ENCODE peak calls at places on chromosomes 16 and 17, in six cellular contexts. One of them, this sample, is unnamed.

GRCh38 chr17:67585077-67585602 is 132.6 kb upstream of the NOL11 start:
- DNase-seq in fibroblast of mammary gland: no peak
- DNase-seq in NCI-H146: peak
- DNase-seq in OCI-M1: no peak
- DNase-seq in lung microvascular endothelial cell: no peak
- DNase-seq in stimulated activated CD4-positive, alpha-beta T cell treated with anti-CD3 and anti-CD28 coated beads, Interleukin-4, amount 100 ng/mL, for 24 hours: no peak
- DNase-seq in this sample: no peak

GRCh38 chr16:27203429-27204231 is at the start of gene KDM8:
- DNase-seq in OCI-M1: peak
- DNase-seq in fibroblast of mammary gland: peak
- DNase-seq in lung microvascular endothelial cell: peak
- DNase-seq in stimulated activated CD4-positive, alpha-beta T cell treated with anti-CD3 and anti-CD28 coated beads, Interleukin-4, amount 100 ng/mL, for 24 hours: peak
- DNase-seq in NCI-H146: peak
- DNase-seq in this sample: peak

GRCh38 chr16:87446479-87446878 is 46.3 kb downstream of the ZCCHC14 start:
- DNase-seq in stimulated activated CD4-positive, alpha-beta T cell treated with anti-CD3 and anti-CD28 coated beads, Interleukin-4, amount 100 ng/mL, for 24 hours: no peak
- DNase-seq in NCI-H146: no peak
- DNase-seq in OCI-M1: no peak
- DNase-seq in fibroblast of mammary gland: no peak
- DNase-seq in lung microvascular endothelial cell: no peak
- DNase-seq in this sample: no peak

GRCh38 chr17:6035801-6036394 is 34.3 kb upstream of the WSCD1 start:
- DNase-seq in fibroblast of mammary gland: no peak
- DNase-seq in OCI-M1: no peak
- DNase-seq in lung microvascular endothelial cell: no peak
- DNase-seq in NCI-H146: no peak
- DNase-seq in stimulated activated CD4-positive, alpha-beta T cell treated with anti-CD3 and anti-CD28 coated beads, Interleukin-4, amount 100 ng/mL, for 24 hours: no peak
- DNase-seq in this sample: no peak

GRCh38 chr17:55420776-55421178 is 858 bp downstream of the MMD start:
- DNase-seq in fibroblast of mammary gland: peak
- DNase-seq in stimulated activated CD4-positive, alpha-beta T cell treated with anti-CD3 and anti-CD28 coated beads, Interleukin-4, amount 100 ng/mL, for 24 hours: peak
- DNase-seq in NCI-H146: peak
- DNase-seq in OCI-M1: peak
- DNase-seq in lung microvascular endothelial cell: peak
- DNase-seq in this sample: no peak

GRCh38 chr16:27985981-27986380 is 77.5 kb downstream of the GSG1L start:
- DNase-seq in OCI-M1: no peak
- DNase-seq in NCI-H146: no peak
- DNase-seq in stimulated activated CD4-positive, alpha-beta T cell treated with anti-CD3 and anti-CD28 coated beads, Interleukin-4, amount 100 ng/mL, for 24 hours: no peak
- DNase-seq in fibroblast of mammary gland: no peak
- DNase-seq in lung microvascular endothelial cell: no peak
- DNase-seq in this sample: no peak

GRCh38 chr17:40062347-40063033 is at the start of gene THRA:
- DNase-seq in stimulated activated CD4-positive, alpha-beta T cell treated with anti-CD3 and anti-CD28 coated beads, Interleukin-4, amount 100 ng/mL, for 24 hours: peak
- DNase-seq in OCI-M1: peak
- DNase-seq in fibroblast of mammary gland: no peak
- DNase-seq in NCI-H146: peak
- DNase-seq in lung microvascular endothelial cell: peak
- DNase-seq in this sample: no peak

GRCh38 chr16:73177896-73178295 is 130.0 kb upstream of the ZFHX3 start:
- DNase-seq in NCI-H146: no peak
- DNase-seq in stimulated activated CD4-positive, alpha-beta T cell treated with anti-CD3 and anti-CD28 coated beads, Interleukin-4, amount 100 ng/mL, for 24 hours: no peak
- DNase-seq in OCI-M1: no peak
- DNase-seq in lung microvascular endothelial cell: no peak
- DNase-seq in fibroblast of mammary gland: no peak
- DNase-seq in this sample: no peak

GRCh38 chr16:12798846-12799245 is 4.8 kb downstream of the CPPED1 start:
- DNase-seq in NCI-H146: no peak
- DNase-seq in stimulated activated CD4-positive, alpha-beta T cell treated with anti-CD3 and anti-CD28 coated beads, Interleukin-4, amount 100 ng/mL, for 24 hours: no peak
- DNase-seq in OCI-M1: no peak
- DNase-seq in lung microvascular endothelial cell: no peak
- DNase-seq in fibroblast of mammary gland: no peak
- DNase-seq in this sample: peak

GRCh38 chr17:57010495-57010894 is 32.6 kb downstream of the SCPEP1 start:
- DNase-seq in stimulated activated CD4-positive, alpha-beta T cell treated with anti-CD3 and anti-CD28 coated beads, Interleukin-4, amount 100 ng/mL, for 24 hours: no peak
- DNase-seq in fibroblast of mammary gland: no peak
- DNase-seq in OCI-M1: no peak
- DNase-seq in NCI-H146: no peak
- DNase-seq in lung microvascular endothelial cell: no peak
- DNase-seq in this sample: no peak

GRCh38 chr17:10046786-10047609 is 141.9 kb upstream of the RCVRN start:
- DNase-seq in fibroblast of mammary gland: no peak
- DNase-seq in NCI-H146: no peak
- DNase-seq in lung microvascular endothelial cell: no peak
- DNase-seq in stimulated activated CD4-positive, alpha-beta T cell treated with anti-CD3 and anti-CD28 coated beads, Interleukin-4, amount 100 ng/mL, for 24 hours: no peak
- DNase-seq in OCI-M1: no peak
- DNase-seq in this sample: no peak

GRCh38 chr17:12680407-12680897 is 14.8 kb downstream of the MYOCD start:
- DNase-seq in stimulated activated CD4-positive, alpha-beta T cell treated with anti-CD3 and anti-CD28 coated beads, Interleukin-4, amount 100 ng/mL, for 24 hours: no peak
- DNase-seq in fibroblast of mammary gland: no peak
- DNase-seq in NCI-H146: no peak
- DNase-seq in lung microvascular endothelial cell: no peak
- DNase-seq in OCI-M1: no peak
- DNase-seq in this sample: no peak

GRCh38 chr17:31476525-31477416 is 85.3 kb downstream of the RAB11FIP4 start:
- DNase-seq in NCI-H146: no peak
- DNase-seq in fibroblast of mammary gland: no peak
- DNase-seq in stimulated activated CD4-positive, alpha-beta T cell treated with anti-CD3 and anti-CD28 coated beads, Interleukin-4, amount 100 ng/mL, for 24 hours: no peak
- DNase-seq in lung microvascular endothelial cell: no peak
- DNase-seq in OCI-M1: no peak
- DNase-seq in this sample: no peak

GRCh38 chr17:77315551-77316190 is 174.9 kb downstream of the SEC14L1 start:
- DNase-seq in NCI-H146: no peak
- DNase-seq in lung microvascular endothelial cell: peak
- DNase-seq in fibroblast of mammary gland: peak
- DNase-seq in OCI-M1: no peak
- DNase-seq in stimulated activated CD4-positive, alpha-beta T cell treated with anti-CD3 and anti-CD28 coated beads, Interleukin-4, amount 100 ng/mL, for 24 hours: no peak
- DNase-seq in this sample: no peak

This sample was measured in dermis microvascular lymphatic vessel endothelial cell.